ENCODE peak calls at places on chromosomes 13 and 19, in six cellular contexts. B is fibroblast of the conjunctiva, W is T-cell, Q is activated T-cell treated with anti-CD3 and anti-CD28 coated beads for 24 hours, D is bronchial epithelial cell, A is frontal cortex. F is an unnamed sample.

GRCh38 chr19:58380037-58380735 is 644 bp downstream of the ZNF837 start:
- DNase-seq in B (no peak), W (no peak), Q (no peak), D (no peak), A (no peak), F (no peak)

GRCh38 chr19:33293255-33294057 is 8.9 kb downstream of the CEBPA start:
- DNase-seq in B (peak), W (no peak), Q (no peak), D (peak), A (no peak), F (peak)

GRCh38 chr13:109610517-109610916 is 175.9 kb downstream of the IRS2 start:
- DNase-seq in B (no peak), W (peak), Q (no peak), D (peak), A (no peak), F (no peak)

GRCh38 chr13:31200636-31200970 is 828 bp downstream of the B3GLCT start:
- DNase-seq in B (no peak), W (peak), Q (peak), D (no peak), A (peak), F (no peak)

GRCh38 chr13:23617551-23618014 is 47.4 kb downstream of the TNFRSF19 start:
- DNase-seq in B (peak), W (no peak), Q (no peak), D (no peak), A (no peak), F (no peak)

GRCh38 chr13:96273196-96273595 is 183.3 kb downstream of the HS6ST3 start:
- DNase-seq in B (no peak), W (no peak), Q (no peak), D (no peak), A (no peak), F (no peak)

GRCh38 chr19:341386-342127 is 3.0 kb downstream of the MIER2 start:
- DNase-seq in B (no peak), W (no peak), Q (no peak), D (no peak), A (no peak), F (no peak)

GRCh38 chr19:9878511-9879196 is 43.5 kb downstream of the PIN1 start:
- DNase-seq in B (no peak), W (no peak), Q (no peak), D (peak), A (no peak), F (no peak)

GRCh38 chr19:16951529-16951928 is 62.7 kb downstream of the F2RL3 start:
- DNase-seq in B (no peak), W (no peak), Q (no peak), D (peak), A (no peak), F (no peak)

GRCh38 chr19:10419646-10420443 is 493 bp upstream of the PDE4A start:
- DNase-seq in B (no peak), W (no peak), Q (no peak), D (no peak), A (peak), F (no peak)

GRCh38 chr13:46519177-46519576 is 33.8 kb upstream of the LRCH1 start:
- DNase-seq in B (no peak), W (no peak), Q (no peak), D (no peak), A (no peak), F (no peak)

GRCh38 chr19:48963371-48964204 is 1.5 kb upstream of the FTL start:
- DNase-seq in B (peak), W (peak), Q (peak), D (peak), A (peak), F (no peak)

GRCh38 chr13:29361716-29362115 is 233.8 kb downstream of the SLC7A1 start:
- DNase-seq in B (no peak), W (no peak), Q (no peak), D (no peak), A (no peak), F (no peak)

GRCh38 chr19:48330012-48330681 is 4.8 kb downstream of the EMP3 start:
- DNase-seq in B (no peak), W (peak), Q (peak), D (peak), A (peak), F (no peak)

GRCh38 chr13:32881792-32882175 is 134.4 kb upstream of the KL start:
- DNase-seq in B (no peak), W (no peak), Q (no peak), D (peak), A (no peak), F (no peak)

GRCh38 chr19:47661161-47661560 is 52.1 kb upstream of the EHD2 start:
- DNase-seq in B (no peak), W (no peak), Q (no peak), D (no peak), A (no peak), F (no peak)

F was measured in HS-5.